ENCODE peak calls at places on chromosomes 4 and X, in seven cellular contexts. One of them, this sample, is unnamed.
A peak's percentile ranks its signal among the peaks of the same experiment; 100 is the strongest.

GRCh38 chr4:16026155-16026761 is 57.6 kb downstream of the PROM1 start:
- DNase-seq in RCC 7860: no peak
- DNase-seq in foreskin keratinocyte: no peak
- DNase-seq in HAP-1: peak; percentile 49
- DNase-seq in RKO: peak; percentile 62
- DNase-seq in stimulated activated CD4-positive, alpha-beta T cell treated with anti-CD3 and anti-CD28 coated beads, Interleukin-12 subunit alpha, Interleukin-12 subunit beta, amount 100 ng/mL, for 24 hours: no peak
- DNase-seq in RPMI8226: peak; percentile 51
- DNase-seq in this sample: no peak

GRCh38 chr4:53788011-53788410 is 196.7 kb upstream of the LNX1 start:
- DNase-seq in RPMI8226: no peak
- DNase-seq in foreskin keratinocyte: no peak
- DNase-seq in HAP-1: no peak
- DNase-seq in stimulated activated CD4-positive, alpha-beta T cell treated with anti-CD3 and anti-CD28 coated beads, Interleukin-12 subunit alpha, Interleukin-12 subunit beta, amount 100 ng/mL, for 24 hours: no peak
- DNase-seq in RKO: no peak
- DNase-seq in RCC 7860: no peak
- DNase-seq in this sample: no peak

GRCh38 chr4:41257257-41257900 is 651 bp downstream of the UCHL1 start:
- DNase-seq in foreskin keratinocyte: no peak
- DNase-seq in RKO: no peak
- DNase-seq in stimulated activated CD4-positive, alpha-beta T cell treated with anti-CD3 and anti-CD28 coated beads, Interleukin-12 subunit alpha, Interleukin-12 subunit beta, amount 100 ng/mL, for 24 hours: peak; percentile 5
- DNase-seq in RCC 7860: peak; percentile 56
- DNase-seq in RPMI8226: peak; percentile 33
- DNase-seq in HAP-1: no peak
- DNase-seq in this sample: no peak

GRCh38 chrX:109732319-109732779 is 708 bp downstream of the ACSL4 start:
- DNase-seq in RKO: peak; percentile 81
- DNase-seq in RPMI8226: peak; percentile 30
- DNase-seq in RCC 7860: peak; percentile 59
- DNase-seq in HAP-1: peak; percentile 6
- DNase-seq in foreskin keratinocyte: peak; percentile 58
- DNase-seq in stimulated activated CD4-positive, alpha-beta T cell treated with anti-CD3 and anti-CD28 coated beads, Interleukin-12 subunit alpha, Interleukin-12 subunit beta, amount 100 ng/mL, for 24 hours: no peak
- DNase-seq in this sample: no peak

GRCh38 chrX:93985621-93986020 is 311.6 kb downstream of the FAM133A start:
- DNase-seq in foreskin keratinocyte: peak; percentile 0
- DNase-seq in RPMI8226: no peak
- DNase-seq in RCC 7860: no peak
- DNase-seq in stimulated activated CD4-positive, alpha-beta T cell treated with anti-CD3 and anti-CD28 coated beads, Interleukin-12 subunit alpha, Interleukin-12 subunit beta, amount 100 ng/mL, for 24 hours: no peak
- DNase-seq in RKO: peak; percentile 41
- DNase-seq in HAP-1: no peak
- DNase-seq in this sample: no peak

GRCh38 chr4:2047031-2047660 is 12.0 kb upstream of the NAT8L start:
- DNase-seq in RCC 7860: no peak
- DNase-seq in foreskin keratinocyte: no peak
- DNase-seq in stimulated activated CD4-positive, alpha-beta T cell treated with anti-CD3 and anti-CD28 coated beads, Interleukin-12 subunit alpha, Interleukin-12 subunit beta, amount 100 ng/mL, for 24 hours: no peak
- DNase-seq in RKO: no peak
- DNase-seq in HAP-1: no peak
- DNase-seq in RPMI8226: no peak
- DNase-seq in this sample: peak; percentile 84

GRCh38 chr4:122681568-122681967 is 50.9 kb upstream of the BBS12 start:
- DNase-seq in RCC 7860: no peak
- DNase-seq in RPMI8226: no peak
- DNase-seq in stimulated activated CD4-positive, alpha-beta T cell treated with anti-CD3 and anti-CD28 coated beads, Interleukin-12 subunit alpha, Interleukin-12 subunit beta, amount 100 ng/mL, for 24 hours: no peak
- DNase-seq in foreskin keratinocyte: no peak
- DNase-seq in HAP-1: no peak
- DNase-seq in RKO: no peak
- DNase-seq in this sample: no peak

GRCh38 chr4:164350086-164350485 is 403.8 kb upstream of the SMIM31 start:
- DNase-seq in HAP-1: no peak
- DNase-seq in stimulated activated CD4-positive, alpha-beta T cell treated with anti-CD3 and anti-CD28 coated beads, Interleukin-12 subunit alpha, Interleukin-12 subunit beta, amount 100 ng/mL, for 24 hours: no peak
- DNase-seq in RKO: no peak
- DNase-seq in RPMI8226: no peak
- DNase-seq in foreskin keratinocyte: peak; percentile 59
- DNase-seq in RCC 7860: no peak
- DNase-seq in this sample: no peak

GRCh38 chr4:687048-687974 is 1.6 kb downstream of the SLC49A3 start:
- DNase-seq in foreskin keratinocyte: peak; percentile 48
- DNase-seq in HAP-1: no peak
- DNase-seq in RPMI8226: no peak
- DNase-seq in RCC 7860: peak; percentile 91
- DNase-seq in RKO: peak; percentile 97
- DNase-seq in stimulated activated CD4-positive, alpha-beta T cell treated with anti-CD3 and anti-CD28 coated beads, Interleukin-12 subunit alpha, Interleukin-12 subunit beta, amount 100 ng/mL, for 24 hours: no peak
- DNase-seq in this sample: peak; percentile 95

GRCh38 chr4:64781737-64782326 is 372.6 kb upstream of the TECRL start:
- DNase-seq in RKO: peak; percentile 56
- DNase-seq in foreskin keratinocyte: peak; percentile 33
- DNase-seq in stimulated activated CD4-positive, alpha-beta T cell treated with anti-CD3 and anti-CD28 coated beads, Interleukin-12 subunit alpha, Interleukin-12 subunit beta, amount 100 ng/mL, for 24 hours: no peak
- DNase-seq in RCC 7860: peak; percentile 7
- DNase-seq in RPMI8226: peak; percentile 21
- DNase-seq in HAP-1: peak; percentile 54
- DNase-seq in this sample: no peak

GRCh38 chrX:31099536-31100090 is 27.8 kb upstream of the FTHL17 start:
- DNase-seq in stimulated activated CD4-positive, alpha-beta T cell treated with anti-CD3 and anti-CD28 coated beads, Interleukin-12 subunit alpha, Interleukin-12 subunit beta, amount 100 ng/mL, for 24 hours: no peak
- DNase-seq in foreskin keratinocyte: peak; percentile 65
- DNase-seq in RCC 7860: no peak
- DNase-seq in RPMI8226: no peak
- DNase-seq in RKO: no peak
- DNase-seq in HAP-1: no peak
- DNase-seq in this sample: no peak

GRCh38 chr4:8325284-8325973 is 55.9 kb downstream of the HTRA3 start:
- DNase-seq in RKO: no peak
- DNase-seq in HAP-1: no peak
- DNase-seq in foreskin keratinocyte: no peak
- DNase-seq in RPMI8226: no peak
- DNase-seq in RCC 7860: no peak
- DNase-seq in stimulated activated CD4-positive, alpha-beta T cell treated with anti-CD3 and anti-CD28 coated beads, Interleukin-12 subunit alpha, Interleukin-12 subunit beta, amount 100 ng/mL, for 24 hours: no peak
- DNase-seq in this sample: peak; percentile 74

GRCh38 chrX:149198980-149199732 is 305.9 kb downstream of the IDS start:
- DNase-seq in HAP-1: no peak
- DNase-seq in foreskin keratinocyte: no peak
- DNase-seq in stimulated activated CD4-positive, alpha-beta T cell treated with anti-CD3 and anti-CD28 coated beads, Interleukin-12 subunit alpha, Interleukin-12 subunit beta, amount 100 ng/mL, for 24 hours: no peak
- DNase-seq in RPMI8226: no peak
- DNase-seq in RKO: no peak
- DNase-seq in RCC 7860: no peak
- DNase-seq in this sample: no peak

GRCh38 chr4:183968502-183968901 is 63.4 kb downstream of the STOX2 start:
- DNase-seq in HAP-1: no peak
- DNase-seq in foreskin keratinocyte: no peak
- DNase-seq in RCC 7860: no peak
- DNase-seq in stimulated activated CD4-positive, alpha-beta T cell treated with anti-CD3 and anti-CD28 coated beads, Interleukin-12 subunit alpha, Interleukin-12 subunit beta, amount 100 ng/mL, for 24 hours: no peak
- DNase-seq in RKO: no peak
- DNase-seq in RPMI8226: no peak
- DNase-seq in this sample: no peak

GRCh38 chrX:22095306-22095705 is 63.2 kb downstream of the PHEX start:
- DNase-seq in RCC 7860: peak; percentile 4
- DNase-seq in stimulated activated CD4-positive, alpha-beta T cell treated with anti-CD3 and anti-CD28 coated beads, Interleukin-12 subunit alpha, Interleukin-12 subunit beta, amount 100 ng/mL, for 24 hours: no peak
- DNase-seq in HAP-1: no peak
- DNase-seq in RPMI8226: no peak
- DNase-seq in foreskin keratinocyte: no peak
- DNase-seq in RKO: no peak
- DNase-seq in this sample: no peak

GRCh38 chr4:98938386-98938785 is 9.5 kb upstream of the EIF4E start:
- DNase-seq in foreskin keratinocyte: peak; percentile 56
- DNase-seq in stimulated activated CD4-positive, alpha-beta T cell treated with anti-CD3 and anti-CD28 coated beads, Interleukin-12 subunit alpha, Interleukin-12 subunit beta, amount 100 ng/mL, for 24 hours: no peak
- DNase-seq in HAP-1: no peak
- DNase-seq in RPMI8226: no peak
- DNase-seq in RCC 7860: peak; percentile 34
- DNase-seq in RKO: peak; percentile 64
- DNase-seq in this sample: no peak

GRCh38 chrX:108735087-108735679 is 1.2 kb downstream of the IRS4 start:
- DNase-seq in foreskin keratinocyte: no peak
- DNase-seq in stimulated activated CD4-positive, alpha-beta T cell treated with anti-CD3 and anti-CD28 coated beads, Interleukin-12 subunit alpha, Interleukin-12 subunit beta, amount 100 ng/mL, for 24 hours: no peak
- DNase-seq in RPMI8226: no peak
- DNase-seq in HAP-1: peak; percentile 36
- DNase-seq in RKO: no peak
- DNase-seq in RCC 7860: no peak
- DNase-seq in this sample: peak; percentile 87

GRCh38 chrX:45714864-45715263 is 514.2 kb upstream of the DIPK2B start:
- DNase-seq in RPMI8226: no peak
- DNase-seq in RKO: peak; percentile 81
- DNase-seq in HAP-1: no peak
- DNase-seq in stimulated activated CD4-positive, alpha-beta T cell treated with anti-CD3 and anti-CD28 coated beads, Interleukin-12 subunit alpha, Interleukin-12 subunit beta, amount 100 ng/mL, for 24 hours: no peak
- DNase-seq in RCC 7860: peak; percentile 47
- DNase-seq in foreskin keratinocyte: peak; percentile 47
- DNase-seq in this sample: no peak

GRCh38 chr4:4334798-4335520 is 44.9 kb downstream of the ZBTB49 start:
- DNase-seq in RCC 7860: peak; percentile 40
- DNase-seq in foreskin keratinocyte: peak; percentile 36
- DNase-seq in HAP-1: peak; percentile 45
- DNase-seq in RKO: peak; percentile 57
- DNase-seq in RPMI8226: peak; percentile 76
- DNase-seq in stimulated activated CD4-positive, alpha-beta T cell treated with anti-CD3 and anti-CD28 coated beads, Interleukin-12 subunit alpha, Interleukin-12 subunit beta, amount 100 ng/mL, for 24 hours: peak; percentile 43
- DNase-seq in this sample: no peak

GRCh38 chr4:98950925-98951324 is 22.0 kb upstream of the EIF4E start:
- DNase-seq in stimulated activated CD4-positive, alpha-beta T cell treated with anti-CD3 and anti-CD28 coated beads, Interleukin-12 subunit alpha, Interleukin-12 subunit beta, amount 100 ng/mL, for 24 hours: no peak
- DNase-seq in RKO: peak; percentile 38
- DNase-seq in HAP-1: no peak
- DNase-seq in RPMI8226: no peak
- DNase-seq in RCC 7860: no peak
- DNase-seq in foreskin keratinocyte: peak; percentile 49
- DNase-seq in this sample: no peak

GRCh38 chr4:182916483-182917181 is 554 bp downstream of the DCTD start:
- DNase-seq in stimulated activated CD4-positive, alpha-beta T cell treated with anti-CD3 and anti-CD28 coated beads, Interleukin-12 subunit alpha, Interleukin-12 subunit beta, amount 100 ng/mL, for 24 hours: no peak
- DNase-seq in RPMI8226: peak; percentile 16
- DNase-seq in foreskin keratinocyte: peak; percentile 40
- DNase-seq in RKO: peak; percentile 70
- DNase-seq in HAP-1: peak; percentile 19
- DNase-seq in RCC 7860: peak; percentile 26
- DNase-seq in this sample: no peak

GRCh38 chr4:127604949-127605709 is 27.6 kb upstream of the INTU start:
- DNase-seq in HAP-1: peak; percentile 64
- DNase-seq in RCC 7860: no peak
- DNase-seq in stimulated activated CD4-positive, alpha-beta T cell treated with anti-CD3 and anti-CD28 coated beads, Interleukin-12 subunit alpha, Interleukin-12 subunit beta, amount 100 ng/mL, for 24 hours: no peak
- DNase-seq in RPMI8226: peak; percentile 31
- DNase-seq in foreskin keratinocyte: peak; percentile 4
- DNase-seq in RKO: peak; percentile 58
- DNase-seq in this sample: no peak

GRCh38 chrX:105567046-105567445 is 255.3 kb upstream of the NRK start:
- DNase-seq in stimulated activated CD4-positive, alpha-beta T cell treated with anti-CD3 and anti-CD28 coated beads, Interleukin-12 subunit alpha, Interleukin-12 subunit beta, amount 100 ng/mL, for 24 hours: no peak
- DNase-seq in HAP-1: no peak
- DNase-seq in RCC 7860: no peak
- DNase-seq in foreskin keratinocyte: no peak
- DNase-seq in RKO: no peak
- DNase-seq in RPMI8226: no peak
- DNase-seq in this sample: no peak

GRCh38 chr4:52658671-52659015 is 458 bp downstream of the USP46 start:
- DNase-seq in stimulated activated CD4-positive, alpha-beta T cell treated with anti-CD3 and anti-CD28 coated beads, Interleukin-12 subunit alpha, Interleukin-12 subunit beta, amount 100 ng/mL, for 24 hours: no peak
- DNase-seq in foreskin keratinocyte: no peak
- DNase-seq in HAP-1: no peak
- DNase-seq in RKO: no peak
- DNase-seq in RPMI8226: no peak
- DNase-seq in RCC 7860: no peak
- DNase-seq in this sample: no peak

GRCh38 chr4:138310498-138310897 is 68.3 kb upstream of the SLC7A11 start:
- DNase-seq in RCC 7860: no peak
- DNase-seq in RPMI8226: no peak
- DNase-seq in HAP-1: no peak
- DNase-seq in foreskin keratinocyte: peak; percentile 44
- DNase-seq in RKO: no peak
- DNase-seq in stimulated activated CD4-positive, alpha-beta T cell treated with anti-CD3 and anti-CD28 coated beads, Interleukin-12 subunit alpha, Interleukin-12 subunit beta, amount 100 ng/mL, for 24 hours: no peak
- DNase-seq in this sample: no peak

GRCh38 chr4:156949373-156949814 is 22.2 kb downstream of the PDGFC start:
- DNase-seq in foreskin keratinocyte: peak; percentile 94
- DNase-seq in RCC 7860: peak; percentile 95
- DNase-seq in RKO: no peak
- DNase-seq in RPMI8226: no peak
- DNase-seq in HAP-1: peak; percentile 57
- DNase-seq in stimulated activated CD4-positive, alpha-beta T cell treated with anti-CD3 and anti-CD28 coated beads, Interleukin-12 subunit alpha, Interleukin-12 subunit beta, amount 100 ng/mL, for 24 hours: no peak
- DNase-seq in this sample: no peak

GRCh38 chr4:120007171-120007894 is 59.3 kb downstream of the MAD2L1 start:
- DNase-seq in RKO: no peak
- DNase-seq in HAP-1: no peak
- DNase-seq in RPMI8226: no peak
- DNase-seq in stimulated activated CD4-positive, alpha-beta T cell treated with anti-CD3 and anti-CD28 coated beads, Interleukin-12 subunit alpha, Interleukin-12 subunit beta, amount 100 ng/mL, for 24 hours: no peak
- DNase-seq in RCC 7860: no peak
- DNase-seq in foreskin keratinocyte: peak; percentile 71
- DNase-seq in this sample: no peak

GRCh38 chr4:127162741-127163140 is 470.0 kb upstream of the INTU start:
- DNase-seq in stimulated activated CD4-positive, alpha-beta T cell treated with anti-CD3 and anti-CD28 coated beads, Interleukin-12 subunit alpha, Interleukin-12 subunit beta, amount 100 ng/mL, for 24 hours: no peak
- DNase-seq in RPMI8226: no peak
- DNase-seq in RKO: no peak
- DNase-seq in RCC 7860: no peak
- DNase-seq in foreskin keratinocyte: peak; percentile 75
- DNase-seq in HAP-1: no peak
- DNase-seq in this sample: no peak

GRCh38 chrX:154349979-154350378 is 24.5 kb downstream of the FLNA start:
- DNase-seq in RKO: no peak
- DNase-seq in RCC 7860: no peak
- DNase-seq in stimulated activated CD4-positive, alpha-beta T cell treated with anti-CD3 and anti-CD28 coated beads, Interleukin-12 subunit alpha, Interleukin-12 subunit beta, amount 100 ng/mL, for 24 hours: no peak
- DNase-seq in foreskin keratinocyte: no peak
- DNase-seq in RPMI8226: no peak
- DNase-seq in HAP-1: no peak
- DNase-seq in this sample: no peak

GRCh38 chr4:120921456-120922389 is 803 bp downstream of the PRDM5 start:
- DNase-seq in RCC 7860: peak; percentile 50
- DNase-seq in HAP-1: no peak
- DNase-seq in stimulated activated CD4-positive, alpha-beta T cell treated with anti-CD3 and anti-CD28 coated beads, Interleukin-12 subunit alpha, Interleukin-12 subunit beta, amount 100 ng/mL, for 24 hours: peak; percentile 14
- DNase-seq in foreskin keratinocyte: peak; percentile 55
- DNase-seq in RKO: peak; percentile 84
- DNase-seq in RPMI8226: peak; percentile 62
- DNase-seq in this sample: peak; percentile 91

GRCh38 chrX:51956441-51956840 is 63.0 kb downstream of the MAGED1 start:
- DNase-seq in RCC 7860: no peak
- DNase-seq in HAP-1: no peak
- DNase-seq in RPMI8226: no peak
- DNase-seq in foreskin keratinocyte: no peak
- DNase-seq in RKO: no peak
- DNase-seq in stimulated activated CD4-positive, alpha-beta T cell treated with anti-CD3 and anti-CD28 coated beads, Interleukin-12 subunit alpha, Interleukin-12 subunit beta, amount 100 ng/mL, for 24 hours: no peak
- DNase-seq in this sample: no peak

This sample was measured in mesenteric fat pad.